ENCODE peak calls at places on chromosomes 4 and X, in nine cellular contexts. E is sigmoid colon, N is transverse colon, A is suprapubic skin, R is upper lobe of left lung, W is GM12878, H is stomach, I is tibial nerve, T is H1. U is an unnamed sample. For H3K36me3, the result is how much of the 10 kb centered on the place peaks cover.

GRCh38 chrX:102739642-102740041 is 19.1 kb downstream of the GPRASP3 start:
- DNase-seq in E (no peak), N (no peak), A (no peak), R (no peak), W (no peak), H (no peak), I (no peak), T (no peak), U (no peak)

GRCh38 chrX:13357925-13358324 is 38.1 kb upstream of the ATXN3L start:
- DNase-seq in E (no peak), N (no peak), A (no peak), R (no peak), W (no peak), H (no peak), I (no peak), T (no peak), U (no peak)

GRCh38 chr4:177339794-177340374 is 30.2 kb downstream of the NEIL3 start:
- DNase-seq in E (no peak), N (no peak), A (no peak), R (no peak), W (peak), H (no peak), I (no peak), T (no peak), U (no peak)

GRCh38 chrX:110964761-110965160 is 131.2 kb upstream of the PAK3 start:
- DNase-seq in E (no peak), N (no peak), A (no peak), R (no peak), W (no peak), H (peak), I (no peak), T (peak), U (no peak)

GRCh38 chr4:91233164-91233563 is 1070.6 kb upstream of the GRID2 start:
- DNase-seq in E (no peak), N (no peak), A (no peak), R (no peak), W (no peak), H (no peak), I (no peak), T (no peak), U (no peak)

GRCh38 chrX:329291-329910 is 10.8 kb upstream of the GTPBP6 start:
- DNase-seq in E (peak), N (no peak), A (peak), R (no peak), W (no peak), H (no peak), I (no peak), T (no peak), U (no peak)

GRCh38 chr4:3872834-3873313 is 106.7 kb downstream of the ADRA2C start:
- DNase-seq in E (no peak), N (no peak), A (no peak), R (no peak), W (no peak), H (no peak), I (no peak), T (no peak), U (no peak)

GRCh38 chr4:54658321-54659093 is 750 bp downstream of the KIT start:
- DNase-seq in E (no peak), N (peak), A (peak), R (peak), W (no peak), H (peak), I (peak), T (peak), U (peak)

GRCh38 chrX:13090261-13091110 is 46.1 kb upstream of the FAM9C start:
- DNase-seq in E (no peak), N (no peak), A (no peak), R (no peak), W (no peak), H (no peak), I (peak), T (no peak), U (no peak)

GRCh38 chrX:115460565-115460888 is 100.4 kb upstream of the PLS3 start:
- DNase-seq in E (no peak), N (no peak), A (no peak), R (no peak), W (no peak), H (no peak), I (no peak), T (no peak), U (no peak)

GRCh38 chr4:122259849-122260248 is 107.7 kb downstream of the BLTP1 start:
- DNase-seq in E (no peak), N (no peak), A (no peak), R (no peak), W (no peak), H (no peak), I (no peak), T (no peak), U (no peak)

GRCh38 chr4:4216668-4217067 is 10.1 kb downstream of the OTOP1 start:
- DNase-seq in E (no peak), N (no peak), A (no peak), R (no peak), W (no peak), H (no peak), I (no peak), T (no peak), U (no peak)

GRCh38 chr4:67436742-67437141 is 108.6 kb downstream of the CENPC start:
- DNase-seq in E (no peak), N (no peak), A (no peak), R (no peak), W (peak), H (no peak), I (no peak), T (no peak), U (no peak)

GRCh38 chrX:16851827-16852226 is 18.3 kb downstream of the RBBP7 start:
- DNase-seq in E (no peak), N (no peak), A (no peak), R (no peak), W (no peak), H (no peak), I (no peak), T (no peak), U (no peak)

GRCh38 chrX:16848541-16848940 is 21.6 kb downstream of the RBBP7 start:
- DNase-seq in E (no peak), N (no peak), A (no peak), R (no peak), W (no peak), H (no peak), I (no peak), T (no peak), U (no peak)

GRCh38 chrX:16852617-16853179 is 17.5 kb downstream of the RBBP7 start:
- DNase-seq in E (no peak), N (no peak), A (no peak), R (no peak), W (no peak), H (no peak), I (no peak), T (no peak), U (no peak)

GRCh38 chrX:16853537-16853936 is 16.6 kb downstream of the RBBP7 start:
- DNase-seq in E (no peak), N (no peak), A (no peak), R (no peak), W (no peak), H (no peak), I (no peak), T (no peak), U (no peak)

GRCh38 chrX:16851421-16851820 is 18.7 kb downstream of the RBBP7 start:
- DNase-seq in E (no peak), N (no peak), A (no peak), R (no peak), W (no peak), H (no peak), I (no peak), T (no peak), U (no peak)
- H3K36me3 ChIP-seq in E (under half), N (under half), A (under half), R (half or more), W (under half), H (half or more), I (under half), T (under half), U (under half)

DNA sequence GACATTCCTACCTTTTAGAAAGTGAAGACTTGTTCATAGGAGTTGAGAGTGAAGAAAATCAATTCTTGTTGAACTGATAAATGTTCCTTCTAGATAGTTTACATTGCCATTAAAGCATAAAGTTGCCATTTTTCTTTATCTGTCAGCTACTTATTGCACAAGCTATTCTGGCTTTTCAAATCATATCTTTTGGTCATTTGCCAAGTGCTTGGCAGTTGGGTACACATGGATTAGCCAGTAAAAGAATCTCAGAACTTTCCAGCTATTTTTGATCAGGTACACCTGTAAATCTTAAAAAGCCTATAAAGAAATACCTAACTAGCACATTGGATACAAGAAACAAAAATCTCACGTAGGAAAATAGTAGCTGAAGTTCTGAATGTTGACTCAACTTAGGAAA is 56.4 kb upstream of the PNPLA4 start:
- DNase-seq in E (no peak), N (no peak), A (no peak), R (no peak), W (no peak), H (no peak), I (no peak), T (no peak), U (no peak)
- TF ChIP-seq EP300 in E (no peak), N (no peak), A (no peak), R (no peak), W (no peak), H (no peak), I (no peak), T (no peak), U (no peak)

DNA sequence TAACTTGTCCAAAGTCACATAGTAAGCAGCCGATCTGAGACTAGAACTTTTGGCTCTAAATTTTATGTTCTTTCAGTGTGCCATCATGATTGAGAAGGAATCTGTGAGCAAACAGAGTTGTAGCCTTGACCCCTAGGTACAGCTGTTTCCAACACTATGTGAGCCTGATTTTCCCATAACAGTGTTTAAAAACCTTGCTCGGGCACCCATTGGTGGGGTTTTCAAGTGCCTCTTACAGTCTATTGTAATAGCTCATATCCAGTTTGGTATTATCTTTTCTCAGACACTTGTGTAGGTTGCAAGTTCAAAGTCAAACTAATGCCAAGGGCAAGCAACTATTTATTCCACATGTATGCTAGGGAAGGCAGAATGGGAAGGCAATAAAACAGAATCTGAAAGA is 467.9 kb downstream of the INPP4B start:
- DNase-seq in E (no peak), N (no peak), A (no peak), R (no peak), W (no peak), H (no peak), I (no peak), T (no peak), U (no peak)
- H3K27ac ChIP-seq in E (no peak), N (no peak), A (no peak), R (no peak), W (no peak), H (no peak), I (no peak), T (no peak), U (no peak)

GRCh38 chrX:47570794-47571193 is 9.8 kb downstream of the ARAF start:
- DNase-seq in E (no peak), N (no peak), A (no peak), R (no peak), W (no peak), H (no peak), I (no peak), T (no peak), U (no peak)
- H3K36me3 ChIP-seq in E (under half), N (under half), A (half or more), R (half or more), W (under half), H (half or more), I (under half), T (under half), U (under half)

DNA sequence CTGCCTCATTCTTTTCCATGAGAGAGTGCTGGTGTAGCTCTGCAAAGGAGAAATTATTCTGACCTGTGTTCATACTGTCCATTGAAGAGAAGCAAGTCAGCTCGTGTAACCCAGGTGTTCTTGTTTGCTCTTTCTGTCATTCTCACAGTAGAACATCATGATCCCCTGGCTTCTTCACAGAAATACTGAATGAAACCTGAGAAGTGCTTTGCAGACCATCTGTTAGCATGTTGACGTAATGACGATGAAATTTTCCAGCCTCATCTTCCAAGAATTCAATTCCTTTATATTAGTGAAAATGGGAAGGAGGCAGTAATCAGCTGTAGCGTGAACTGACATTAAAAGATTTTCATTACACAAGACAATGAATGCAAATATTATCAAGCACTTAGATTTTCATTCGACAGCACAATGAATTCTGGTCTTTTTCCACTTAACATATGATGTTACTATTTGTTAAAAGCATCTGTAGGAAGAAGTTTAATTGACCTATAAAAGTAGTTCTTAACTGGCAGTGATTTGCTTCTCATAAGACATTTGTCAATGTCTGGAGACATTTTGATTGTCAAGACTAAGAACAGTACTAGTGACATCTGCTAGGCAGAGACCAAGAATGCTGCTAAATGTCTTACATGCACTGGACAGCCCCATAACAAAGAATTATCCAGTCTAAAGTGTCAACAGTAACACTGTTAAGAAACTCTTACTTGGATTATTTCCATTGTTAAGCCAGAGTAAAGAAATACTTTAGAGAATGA is 246.3 kb downstream of the BANK1 start:
- DNase-seq in E (no peak), N (no peak), A (no peak), R (no peak), W (no peak), H (no peak), I (no peak), T (no peak), U (no peak)
- TF ChIP-seq EP300 in E (no peak), N (no peak), A (no peak), R (no peak), W (no peak), H (no peak), I (no peak), T (no peak), U (no peak)

DNA sequence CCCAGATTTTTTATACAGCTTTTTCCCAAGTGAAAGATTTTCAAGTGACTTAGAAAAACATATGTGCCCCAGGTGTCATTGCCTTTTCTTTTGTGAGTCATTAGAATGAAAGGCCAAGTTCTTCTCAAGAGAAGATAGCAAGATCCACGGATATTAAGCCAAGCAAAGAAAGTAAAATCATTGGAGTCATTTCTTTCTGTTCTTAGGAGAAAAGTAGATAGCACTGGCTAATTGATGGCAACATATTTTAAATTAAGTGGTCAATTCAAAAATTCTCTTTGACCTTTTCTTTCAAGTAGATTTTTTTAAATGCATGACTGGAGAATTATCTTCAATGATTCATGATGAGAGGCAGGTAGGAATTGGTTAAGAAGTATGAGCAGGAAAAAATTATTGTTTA is 94.4 kb downstream of the HHIP start:
- DNase-seq in E (no peak), N (no peak), A (no peak), R (no peak), W (no peak), H (no peak), I (no peak), T (no peak), U (no peak)
- H3K27ac ChIP-seq in E (no peak), N (no peak), A (no peak), R (no peak), W (no peak), H (no peak), I (no peak), T (no peak), U (no peak)

GRCh38 chr4:76116821-76117220 is 31.4 kb downstream of the NUP54 start:
- DNase-seq in E (no peak), N (no peak), A (no peak), R (no peak), W (no peak), H (no peak), I (no peak), T (no peak), U (no peak)
- H3K36me3 ChIP-seq in E (under half), N (under half), A (half or more), R (half or more), W (under half), H (half or more), I (under half), T (half or more), U (under half)

GRCh38 chr4:185224597-185224996 is 15.2 kb downstream of the SNX25 start:
- DNase-seq in E (no peak), N (no peak), A (no peak), R (no peak), W (no peak), H (no peak), I (no peak), T (no peak), U (no peak)

GRCh38 chr4:185232370-185232769 is 23.0 kb downstream of the SNX25 start:
- DNase-seq in E (no peak), N (no peak), A (no peak), R (no peak), W (no peak), H (no peak), I (no peak), T (no peak), U (no peak)

GRCh38 chr4:185227131-185227551 is 17.7 kb downstream of the SNX25 start:
- DNase-seq in E (no peak), N (no peak), A (no peak), R (no peak), W (no peak), H (no peak), I (no peak), T (peak), U (no peak)

GRCh38 chr4:185227713-185228278 is 18.4 kb downstream of the SNX25 start:
- DNase-seq in E (no peak), N (no peak), A (no peak), R (no peak), W (no peak), H (no peak), I (no peak), T (peak), U (no peak)

DNA sequence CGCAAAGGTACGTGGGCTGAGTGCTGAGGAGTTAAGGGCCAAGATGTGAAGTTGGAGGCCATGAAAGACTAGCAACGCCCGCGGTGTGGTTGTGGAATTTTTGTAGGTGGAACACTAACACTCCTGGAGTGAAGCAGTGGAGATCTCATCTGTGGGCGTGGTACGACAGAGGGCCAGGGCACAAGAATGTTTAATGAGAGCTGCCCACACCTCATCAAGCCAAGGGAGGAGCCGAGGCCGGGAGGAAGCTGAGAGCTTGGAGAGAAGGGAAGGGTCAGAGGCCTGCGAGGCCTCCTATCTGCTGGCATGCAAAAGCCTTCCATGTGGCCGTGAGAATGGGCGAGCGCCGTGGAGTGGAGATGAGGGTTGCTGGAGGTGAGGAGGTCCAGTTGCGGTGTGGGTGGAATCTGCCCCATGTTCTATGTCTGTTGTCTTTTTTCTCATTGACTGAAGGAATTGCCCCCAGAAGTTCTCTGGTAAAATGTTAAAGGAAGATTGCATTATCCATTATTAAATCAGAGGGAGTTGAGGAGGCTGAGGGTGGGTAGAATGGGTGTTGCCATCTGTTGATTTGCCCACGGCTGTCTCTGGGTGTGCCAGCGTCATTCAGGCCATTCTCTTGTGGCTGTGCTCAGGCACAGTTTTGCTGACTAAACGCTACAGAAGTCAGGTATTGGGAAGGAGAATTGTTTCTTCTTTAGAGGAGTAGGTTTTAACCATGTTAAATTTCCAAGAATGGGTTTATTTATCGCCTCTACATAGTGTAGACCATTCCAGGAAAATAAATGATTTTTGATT is 19.8 kb downstream of the SNX25 start:
- DNase-seq in E (no peak), N (no peak), A (no peak), R (peak), W (no peak), H (no peak), I (no peak), T (no peak), U (no peak)
- TF ChIP-seq EP300 in E (no peak), N (no peak), A (no peak), R (no peak), W (no peak), H (no peak), I (no peak), T (no peak), U (no peak)

GRCh38 chr4:148790691-148791090 is 348.5 kb upstream of the NR3C2 start:
- DNase-seq in E (no peak), N (no peak), A (no peak), R (peak), W (no peak), H (no peak), I (no peak), T (no peak), U (no peak)
- H3K27ac ChIP-seq in E (no peak), N (no peak), A (no peak), R (peak), W (no peak), H (no peak), I (no peak), T (no peak), U (no peak)

GRCh38 chr4:845836-846251 is 19.9 kb upstream of the CPLX1 start:
- DNase-seq in E (no peak), N (no peak), A (no peak), R (no peak), W (no peak), H (no peak), I (no peak), T (no peak), U (no peak)
- H3K36me3 ChIP-seq in E (under half), N (under half), A (under half), R (under half), W (under half), H (under half), I (under half), T (under half), U (under half)